ENCODE peak calls at places on chromosomes 13 and 19, in nine cellular contexts. W is CD8-positive, alpha-beta T cell; R is thoracic aorta; X is cardiac muscle cell; Z is Panc1; M is tibial artery; B is thyroid gland; G is heart right ventricle; F is SJSA1. H is an unnamed sample. For H3K4me1 and H3K36me3, the result is how much of the 10 kb centered on the place peaks cover.

GRCh38 chr13:109100705-109101104 is 471.3 kb downstream of the MYO16 start:
- DNase-seq in M (no peak), F (peak), W (no peak), R (no peak), X (no peak), G (no peak), Z (no peak), B (peak), H (no peak)

GRCh38 chr13:109274188-109274821 is 512.1 kb downstream of the IRS2 start:
- DNase-seq in R (no peak), B (peak), G (no peak), M (no peak), Z (no peak), X (peak), F (peak), W (no peak), H (no peak)

GRCh38 chr19:4120531-4120930 is 3.4 kb downstream of the MAP2K2 start:
- DNase-seq in G (no peak), R (no peak), F (no peak), M (no peak), B (no peak), X (no peak), W (no peak), Z (no peak), H (no peak)

GRCh38 chr13:25977216-25977615 is 74.6 kb downstream of the SHISA2 start:
- DNase-seq in F (no peak), B (no peak), M (no peak), W (no peak), G (no peak), Z (no peak), X (peak), R (no peak), H (no peak)

GRCh38 chr13:75489502-75490263 is 7.7 kb upstream of the TBC1D4 start:
- DNase-seq in F (no peak), W (no peak), M (no peak), B (peak), Z (no peak), X (no peak), G (no peak), R (no peak), H (no peak)

GRCh38 chr19:29690842-29691241 is 24.2 kb downstream of the C19orf12 start:
- DNase-seq in G (no peak), X (no peak), W (peak), B (no peak), R (no peak), Z (no peak), F (no peak), M (no peak), H (peak)

GRCh38 chr13:25806304-25806974 is 245.4 kb downstream of the SHISA2 start:
- DNase-seq in W (no peak), R (no peak), F (no peak), B (peak), Z (no peak), G (no peak), X (no peak), M (no peak), H (no peak)

GRCh38 chr19:45069056-45069455 is 7.2 kb downstream of the ZNF296 start:
- DNase-seq in X (no peak), W (no peak), Z (no peak), G (no peak), F (no peak), B (no peak), R (no peak), M (no peak), H (no peak)

GRCh38 chr13:77310579-77311279 is 16.2 kb downstream of the MYCBP2 start:
- DNase-seq in M (no peak), Z (no peak), W (no peak), F (no peak), B (no peak), R (no peak), X (no peak), G (no peak), H (no peak)

GRCh38 chr19:13020002-13020414 is 24.7 kb downstream of the NFIX start:
- DNase-seq in G (no peak), M (no peak), W (no peak), X (no peak), Z (no peak), R (no peak), B (no peak), F (no peak), H (no peak)

GRCh38 chr13:42497798-42498197 is 76.2 kb upstream of the TNFSF11 start:
- DNase-seq in B (no peak), X (no peak), M (no peak), Z (no peak), G (no peak), F (no peak), R (no peak), W (no peak), H (no peak)

GRCh38 chr19:35608250-35608649 is 4.3 kb upstream of the HAUS5 start:
- DNase-seq in X (no peak), F (no peak), W (no peak), G (no peak), Z (no peak), R (no peak), B (no peak), M (no peak), H (no peak)

GRCh38 chr13:99374994-99375805 is 68.0 kb upstream of the GPR183 start:
- DNase-seq in Z (no peak), G (no peak), W (peak), F (peak), X (no peak), M (no peak), R (no peak), B (peak), H (no peak)

GRCh38 chr19:30602661-30603322 is 230.6 kb downstream of the ZNF536 start:
- DNase-seq in R (no peak), M (no peak), Z (no peak), W (no peak), B (no peak), X (no peak), F (no peak), G (no peak), H (no peak)

GRCh38 chr13:86447479-86447878 is 648.3 kb upstream of the SLITRK6 start:
- DNase-seq in X (no peak), F (no peak), G (no peak), R (no peak), Z (no peak), W (no peak), B (no peak), M (no peak), H (no peak)

GRCh38 chr13:50334092-50334778 is 319.0 kb downstream of the KCNRG start:
- DNase-seq in F (no peak), Z (no peak), X (no peak), R (no peak), M (no peak), G (no peak), W (no peak), B (no peak), H (no peak)

GRCh38 chr19:11145147-11145924 is 10.2 kb downstream of the SPC24 start:
- DNase-seq in G (no peak), B (no peak), R (no peak), X (no peak), M (no peak), F (no peak), W (no peak), Z (no peak), H (no peak)

GRCh38 chr13:52405369-52405766 is 604 bp downstream of the THSD1 start:
- DNase-seq in B (no peak), G (no peak), X (no peak), M (no peak), Z (no peak), R (no peak), F (no peak), W (no peak), H (no peak)

GRCh38 chr13:51729853-51730553 is 74.0 kb downstream of the DHRS12 start:
- DNase-seq in X (no peak), G (no peak), Z (no peak), R (peak), B (no peak), W (no peak), M (peak), F (peak), H (peak)

GRCh38 chr13:99415851-99416331 is 85.4 kb upstream of the TM9SF2 start:
- DNase-seq in F (no peak), Z (no peak), X (no peak), B (no peak), M (peak), R (no peak), W (peak), G (no peak), H (no peak)

GRCh38 chr19:29666634-29667389 is 1.6 kb downstream of the PLEKHF1 start:
- DNase-seq in R (no peak), F (no peak), Z (no peak), M (peak), W (peak), X (peak), B (peak), G (peak), H (peak)

GRCh38 chr19:50777830-50778303 is 7.6 kb downstream of the GPR32 start:
- DNase-seq in W (no peak), X (peak), G (no peak), R (no peak), B (no peak), Z (no peak), M (no peak), F (no peak), H (peak)

GRCh38 chr19:2691951-2692350 is 10.5 kb downstream of the GNG7 start:
- DNase-seq in Z (no peak), G (no peak), R (no peak), X (no peak), M (no peak), W (no peak), B (no peak), F (no peak), H (no peak)

GRCh38 chr19:53844849-53845246 is 20.7 kb upstream of the NLRP12 start:
- DNase-seq in W (no peak), M (no peak), G (no peak), B (no peak), F (no peak), X (no peak), Z (no peak), R (no peak), H (no peak)

GRCh38 chr19:46955114-46955812 is 64.4 kb upstream of the NPAS1 start:
- DNase-seq in Z (no peak), X (no peak), W (peak), R (no peak), G (no peak), M (no peak), F (no peak), B (no peak), H (no peak)

GRCh38 chr13:24134772-24135171 is 25.7 kb upstream of the SPATA13 start:
- DNase-seq in G (no peak), R (no peak), X (no peak), F (no peak), W (no peak), Z (no peak), M (no peak), B (no peak), H (no peak)

GRCh38 chr19:54325194-54325621 is 12.2 kb upstream of the LILRA5 start:
- DNase-seq in Z (peak), G (no peak), M (no peak), R (no peak), X (peak), F (no peak), W (peak), B (no peak), H (peak)

GRCh38 chr13:95295026-95295425 is 6.2 kb downstream of the ABCC4 start:
- DNase-seq in X (no peak), Z (no peak), M (no peak), W (no peak), R (no peak), G (no peak), B (no peak), F (no peak), H (no peak)

GRCh38 chr13:77502104-77502720 is 33.3 kb upstream of the SCEL start:
- DNase-seq in B (no peak), M (no peak), W (no peak), R (no peak), Z (no peak), G (no peak), F (no peak), X (no peak), H (no peak)

GRCh38 chr19:43532571-43532961 is 422 bp upstream of the ZNF575 start:
- DNase-seq in F (peak), M (peak), W (no peak), X (no peak), Z (no peak), R (no peak), G (peak), B (no peak), H (no peak)

GRCh38 chr13:113402471-113403254 is 38.7 kb upstream of the GRTP1 start:
- DNase-seq in M (peak), X (no peak), Z (no peak), G (no peak), R (no peak), B (no peak), F (no peak), W (no peak), H (no peak)
- H3K4me1 ChIP-seq in M (under half), X (under half), Z (under half), G (under half), R (under half), B (under half), F (half or more), W (under half), H (under half)

GRCh38 chr19:17977073-17977472 is 10.2 kb downstream of the KCNN1 start:
- DNase-seq in X (no peak), Z (no peak), R (no peak), G (no peak), B (no peak), F (no peak), M (no peak), W (no peak), H (no peak)

GRCh38 chr19:17974551-17974950 is 7.6 kb downstream of the KCNN1 start:
- DNase-seq in G (no peak), B (no peak), X (no peak), F (no peak), Z (no peak), W (no peak), R (no peak), M (no peak), H (no peak)

GRCh38 chr19:17972230-17972629 is 5.3 kb downstream of the KCNN1 start:
- DNase-seq in B (no peak), R (no peak), Z (no peak), W (no peak), M (no peak), F (no peak), X (no peak), G (no peak), H (no peak)

GRCh38 chr19:17975032-17975431 is 8.1 kb downstream of the KCNN1 start:
- DNase-seq in Z (no peak), B (no peak), M (no peak), F (no peak), W (no peak), R (no peak), X (no peak), G (no peak), H (no peak)

GRCh38 chr19:17973759-17974158 is 6.9 kb downstream of the KCNN1 start:
- DNase-seq in M (no peak), F (no peak), W (no peak), X (no peak), R (no peak), B (no peak), G (no peak), Z (no peak), H (no peak)
- H3K36me3 ChIP-seq in M (under half), F (under half), W (under half), X (under half), R (under half), B (under half), G (under half), Z (under half), H (under half)

DNA sequence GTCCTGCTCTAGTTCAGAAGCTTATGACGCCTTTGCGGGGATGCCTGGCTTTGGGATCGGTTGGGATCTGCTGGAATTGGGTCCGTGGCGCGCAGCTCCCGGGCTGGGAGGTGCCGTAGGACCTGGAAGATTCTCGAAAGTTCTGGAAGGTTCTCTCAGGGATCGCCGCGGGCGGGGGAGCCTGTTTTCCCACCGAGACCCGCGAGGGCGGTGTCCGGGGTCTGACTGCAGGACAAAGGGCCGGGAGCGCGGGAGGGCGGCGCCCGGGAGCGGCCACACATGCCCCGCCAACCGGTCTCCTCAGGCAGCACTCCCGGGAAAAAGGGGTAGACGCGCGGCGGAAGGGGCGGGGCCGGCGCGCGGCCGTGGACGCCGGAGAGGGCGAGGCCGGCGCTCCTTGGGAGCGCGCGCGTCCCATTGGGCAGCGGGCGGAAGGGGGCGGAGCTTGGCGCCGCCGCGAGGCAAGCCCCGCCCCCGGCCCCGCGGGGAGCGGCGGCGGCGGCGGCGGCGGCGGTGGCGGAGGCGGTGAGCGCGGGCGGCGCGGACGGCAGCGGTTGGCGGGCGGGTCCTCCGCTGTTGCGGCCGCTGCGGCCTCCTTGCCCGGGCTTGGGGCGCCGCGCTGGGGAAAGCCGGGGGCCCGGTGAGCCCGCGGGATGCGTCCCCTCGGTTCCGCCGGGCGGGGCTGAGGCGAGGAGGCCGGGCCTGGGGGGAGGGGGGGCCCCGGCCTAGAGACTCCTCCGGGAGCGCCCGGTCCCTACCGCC is 29.0 kb upstream of the NDUFS7 start:
- DNase-seq in B (peak), X (peak), M (peak), W (peak), G (peak), Z (no peak), F (peak), R (peak), H (peak)
- H3K4me3 ChIP-seq in B (peak), X (peak), M (peak), W (peak), G (peak), Z (peak), F (peak), R (peak), H (peak)

GRCh38 chr19:33393286-33394005 is 19.9 kb downstream of the CEBPG start:
- DNase-seq in F (no peak), B (peak), M (peak), W (no peak), X (no peak), R (no peak), G (no peak), Z (no peak), H (no peak)
- H3K4me1 ChIP-seq in F (half or more), B (under half), M (half or more), W (under half), X (under half), R (half or more), G (half or more), Z (under half), H (under half)